ENCODE peak calls at places on chromosomes 6 and 20, in eight cellular contexts. D is amniotic stem cell; F is Peyer's patch; E is GM10248; T is CD4-positive, alpha-beta memory T cell; K is COR-L47; P is hypothalamus; B is stimulated activated CD4-positive, alpha-beta T cell treated with anti-CD3 and anti-CD28 coated beads, TNF-alpha, amount 100 ng/mL, for 4 hours. Y is an unnamed sample.

GRCh38 chr6:6313012-6313411 is 7.5 kb downstream of the F13A1 start:
- DNase-seq in D (no peak), F (no peak), E (no peak), T (no peak), K (no peak), P (no peak), B (no peak), Y (no peak)

GRCh38 chr20:45098096-45098773 is 2.7 kb downstream of the KCNS1 start:
- DNase-seq in D (no peak), F (no peak), E (no peak), T (peak), K (no peak), P (no peak), B (no peak), Y (peak)

GRCh38 chr6:139647001-139647400 is 272.6 kb upstream of the CITED2 start:
- DNase-seq in D (no peak), F (no peak), E (no peak), T (no peak), K (no peak), P (no peak), B (no peak), Y (no peak)

GRCh38 chr6:1144842-1145755 is 166.8 kb upstream of the FOXQ1 start:
- DNase-seq in D (no peak), F (no peak), E (no peak), T (no peak), K (no peak), P (no peak), B (no peak), Y (no peak)

GRCh38 chr6:132669690-132670291 is 10.8 kb upstream of the TAAR1 start:
- DNase-seq in D (peak), F (no peak), E (peak), T (peak), K (no peak), P (no peak), B (no peak), Y (peak)

GRCh38 chr20:34877002-34877264 is 521 bp downstream of the ACSS2 start:
- DNase-seq in D (no peak), F (no peak), E (no peak), T (no peak), K (no peak), P (no peak), B (no peak), Y (no peak)

GRCh38 chr6:166707045-166707444 is 80.0 kb upstream of the RPS6KA2 start:
- DNase-seq in D (no peak), F (no peak), E (peak), T (no peak), K (peak), P (no peak), B (no peak), Y (peak)

GRCh38 chr6:133428299-133428698 is 187.1 kb downstream of the EYA4 start:
- DNase-seq in D (no peak), F (no peak), E (no peak), T (no peak), K (no peak), P (no peak), B (no peak), Y (no peak)

GRCh38 chr20:1346322-1346969 is 17.5 kb upstream of the SDCBP2 start:
- DNase-seq in D (no peak), F (no peak), E (no peak), T (no peak), K (no peak), P (no peak), B (no peak), Y (no peak)

GRCh38 chr6:152180601-152181000 is 373.1 kb downstream of the ESR1 start:
- DNase-seq in D (no peak), F (no peak), E (no peak), T (no peak), K (no peak), P (no peak), B (no peak), Y (no peak)

GRCh38 chr6:79544299-79544927 is 7.2 kb upstream of the LCA5 start:
- DNase-seq in D (no peak), F (no peak), E (no peak), T (no peak), K (peak), P (no peak), B (no peak), Y (peak)

GRCh38 chr6:5135783-5136376 is 50.7 kb downstream of the PPP1R3G start:
- DNase-seq in D (no peak), F (no peak), E (peak), T (peak), K (peak), P (no peak), B (peak), Y (peak)

GRCh38 chr20:36624925-36625324 is 19.3 kb downstream of the RAB5IF start:
- DNase-seq in D (no peak), F (no peak), E (no peak), T (no peak), K (no peak), P (no peak), B (no peak), Y (no peak)

GRCh38 chr20:18057106-18057993 is at the start of gene OVOL2:
- DNase-seq in D (no peak), F (peak), E (peak), T (no peak), K (peak), P (no peak), B (no peak), Y (peak)

GRCh38 chr6:36210157-36210556 is 13.6 kb downstream of the BRPF3 start:
- DNase-seq in D (no peak), F (peak), E (no peak), T (no peak), K (no peak), P (no peak), B (no peak), Y (no peak)

GRCh38 chr20:59470521-59470920 is 133.8 kb upstream of the PHACTR3 start:
- DNase-seq in D (no peak), F (no peak), E (no peak), T (no peak), K (no peak), P (no peak), B (no peak), Y (no peak)

GRCh38 chr6:26272171-26272631 is 92.8 kb upstream of the BTN3A2 start:
- DNase-seq in D (no peak), F (peak), E (no peak), T (peak), K (peak), P (no peak), B (no peak), Y (no peak)

GRCh38 chr6:127510876-127511275 is 8.3 kb downstream of the MTCL3 start:
- DNase-seq in D (no peak), F (no peak), E (no peak), T (no peak), K (no peak), P (no peak), B (no peak), Y (no peak)

GRCh38 chr6:111852704-111853103 is 20.5 kb downstream of the FYN start:
- DNase-seq in D (no peak), F (no peak), E (no peak), T (no peak), K (no peak), P (no peak), B (no peak), Y (no peak)

GRCh38 chr20:37344506-37345338 is 1.2 kb upstream of the SRC start:
- DNase-seq in D (no peak), F (peak), E (no peak), T (no peak), K (no peak), P (no peak), B (no peak), Y (no peak)

GRCh38 chr6:100892116-100892515 is 11.0 kb upstream of the ASCC3 start:
- DNase-seq in D (no peak), F (no peak), E (no peak), T (no peak), K (no peak), P (no peak), B (no peak), Y (no peak)

GRCh38 chr6:103797738-103798137 is 1062.0 kb downstream of the HACE1 start:
- DNase-seq in D (no peak), F (no peak), E (no peak), T (no peak), K (peak), P (no peak), B (no peak), Y (no peak)

GRCh38 chr20:54194724-54195438 is 13.0 kb upstream of the PFDN4 start:
- DNase-seq in D (no peak), F (no peak), E (no peak), T (no peak), K (no peak), P (no peak), B (no peak), Y (no peak)

GRCh38 chr20:33909331-33909921 is 84.3 kb upstream of the RALY start:
- DNase-seq in D (peak), F (no peak), E (no peak), T (no peak), K (no peak), P (no peak), B (no peak), Y (no peak)

GRCh38 chr6:169591616-169592015 is 110.2 kb downstream of the WDR27 start:
- DNase-seq in D (no peak), F (no peak), E (no peak), T (no peak), K (no peak), P (no peak), B (no peak), Y (no peak)

GRCh38 chr6:150252714-150253444 is 110.0 kb downstream of the PPP1R14C start:
- DNase-seq in D (no peak), F (no peak), E (no peak), T (no peak), K (no peak), P (no peak), B (no peak), Y (no peak)

GRCh38 chr6:34018026-34018425 is 127.9 kb downstream of the GRM4 start:
- DNase-seq in D (no peak), F (no peak), E (no peak), T (no peak), K (no peak), P (no peak), B (no peak), Y (no peak)

GRCh38 chr6:157075549-157076426 is 247.5 kb downstream of the TMEM242 start:
- DNase-seq in D (no peak), F (no peak), E (peak), T (no peak), K (no peak), P (no peak), B (no peak), Y (peak)

GRCh38 chr6:109434456-109434855 is 6.0 kb downstream of the PPIL6 start:
- DNase-seq in D (no peak), F (no peak), E (no peak), T (no peak), K (no peak), P (no peak), B (no peak), Y (no peak)

GRCh38 chr6:46437671-46438221 is 53.5 kb downstream of the RCAN2 start:
- DNase-seq in D (no peak), F (no peak), E (no peak), T (no peak), K (no peak), P (no peak), B (no peak), Y (no peak)

GRCh38 chr6:158627940-158628211 is 16.7 kb downstream of the DYNLT1 start:
- DNase-seq in D (no peak), F (peak), E (peak), T (no peak), K (no peak), P (no peak), B (no peak), Y (no peak)

GRCh38 chr6:158049055-158050028 is 67.7 kb downstream of the SYNJ2 start:
- DNase-seq in D (no peak), F (peak), E (no peak), T (no peak), K (no peak), P (no peak), B (no peak), Y (no peak)

GRCh38 chr20:44730441-44730840 is 15.2 kb upstream of the KCNK15 start:
- DNase-seq in D (peak), F (no peak), E (no peak), T (no peak), K (no peak), P (no peak), B (no peak), Y (no peak)

GRCh38 chr6:7866531-7866930 is 44.1 kb downstream of the TXNDC5 start:
- DNase-seq in D (no peak), F (no peak), E (no peak), T (no peak), K (no peak), P (no peak), B (no peak), Y (no peak)

GRCh38 chr6:89436226-89436625 is 3.3 kb downstream of the ANKRD6 start:
- DNase-seq in D (no peak), F (no peak), E (no peak), T (no peak), K (no peak), P (no peak), B (no peak), Y (no peak)

GRCh38 chr6:28522594-28523557 is 2.8 kb upstream of the GPX5 start:
- DNase-seq in D (no peak), F (no peak), E (no peak), T (peak), K (no peak), P (no peak), B (no peak), Y (no peak)